ENCODE peak calls at places on chromosome 3, in four cellular contexts. K is A549, G is AG04449, L is endodermal cell. B is an unnamed sample.

GRCh38 chr3:51796859-51797258 is 17.8 kb upstream of the IQCF6 start:
- DNase-seq in K (no peak), G (no peak), L (no peak), B (no peak)

GRCh38 chr3:161851941-161852566 is 355.4 kb downstream of the OTOL1 start:
- DNase-seq in G (no peak), K (peak), L (peak), B (peak)

GRCh38 chr3:146476094-146476740 is 6.9 kb upstream of the PLSCR2 start:
- DNase-seq in G (no peak), L (no peak), K (no peak), B (no peak)

GRCh38 chr3:51380601-51381332 is 4.3 kb upstream of the MANF start:
- DNase-seq in K (no peak), G (no peak), L (no peak), B (no peak)

GRCh38 chr3:149575213-149575961 is 82.4 kb downstream of the WWTR1 start:
- DNase-seq in L (peak), K (peak), G (peak), B (no peak)

GRCh38 chr3:165837801-165838200 is 578 bp upstream of the BCHE start:
- DNase-seq in G (no peak), L (no peak), K (no peak), B (no peak)

GRCh38 chr3:159458010-159458409 is 530.6 kb upstream of the IL12A start:
- DNase-seq in L (peak), K (no peak), G (peak), B (no peak)

GRCh38 chr3:13768453-13768852 is 111.4 kb downstream of the WNT7A start:
- DNase-seq in G (no peak), L (peak), K (no peak), B (no peak)

GRCh38 chr3:107373896-107374295 is 3.3 kb upstream of the CCDC54 start:
- DNase-seq in L (no peak), K (no peak), G (no peak), B (no peak)

GRCh38 chr3:71779674-71780377 is 5.1 kb downstream of the PROK2 start:
- DNase-seq in G (no peak), K (no peak), L (no peak), B (no peak)

GRCh38 chr3:127748754-127749327 is 73.5 kb downstream of the MGLL start:
- DNase-seq in K (no peak), G (no peak), L (no peak), B (no peak)

GRCh38 chr3:56899851-56900250 is 98.1 kb upstream of the ARHGEF3 start:
- DNase-seq in L (no peak), G (no peak), K (no peak), B (no peak)

GRCh38 chr3:174336774-174337173 is 522.4 kb upstream of the NAALADL2 start:
- DNase-seq in L (no peak), G (no peak), K (no peak), B (no peak)

GRCh38 chr3:169112153-169112892 is 551.2 kb downstream of the MECOM start:
- DNase-seq in L (no peak), K (no peak), G (peak), B (no peak)

GRCh38 chr3:71805199-71805598 is 20.3 kb upstream of the PROK2 start:
- DNase-seq in K (no peak), L (no peak), G (no peak), B (no peak)

GRCh38 chr3:56673781-56674457 is 9.1 kb downstream of the TASOR start:
- DNase-seq in K (no peak), G (no peak), L (no peak), B (no peak)

GRCh38 chr3:101038880-101039279 is 45.7 kb upstream of the ABI3BP start:
- DNase-seq in K (no peak), G (no peak), L (no peak), B (no peak)

GRCh38 chr3:85148056-85148455 is 189.3 kb downstream of the CADM2 start:
- DNase-seq in K (no peak), L (no peak), G (no peak), B (no peak)

DNA sequence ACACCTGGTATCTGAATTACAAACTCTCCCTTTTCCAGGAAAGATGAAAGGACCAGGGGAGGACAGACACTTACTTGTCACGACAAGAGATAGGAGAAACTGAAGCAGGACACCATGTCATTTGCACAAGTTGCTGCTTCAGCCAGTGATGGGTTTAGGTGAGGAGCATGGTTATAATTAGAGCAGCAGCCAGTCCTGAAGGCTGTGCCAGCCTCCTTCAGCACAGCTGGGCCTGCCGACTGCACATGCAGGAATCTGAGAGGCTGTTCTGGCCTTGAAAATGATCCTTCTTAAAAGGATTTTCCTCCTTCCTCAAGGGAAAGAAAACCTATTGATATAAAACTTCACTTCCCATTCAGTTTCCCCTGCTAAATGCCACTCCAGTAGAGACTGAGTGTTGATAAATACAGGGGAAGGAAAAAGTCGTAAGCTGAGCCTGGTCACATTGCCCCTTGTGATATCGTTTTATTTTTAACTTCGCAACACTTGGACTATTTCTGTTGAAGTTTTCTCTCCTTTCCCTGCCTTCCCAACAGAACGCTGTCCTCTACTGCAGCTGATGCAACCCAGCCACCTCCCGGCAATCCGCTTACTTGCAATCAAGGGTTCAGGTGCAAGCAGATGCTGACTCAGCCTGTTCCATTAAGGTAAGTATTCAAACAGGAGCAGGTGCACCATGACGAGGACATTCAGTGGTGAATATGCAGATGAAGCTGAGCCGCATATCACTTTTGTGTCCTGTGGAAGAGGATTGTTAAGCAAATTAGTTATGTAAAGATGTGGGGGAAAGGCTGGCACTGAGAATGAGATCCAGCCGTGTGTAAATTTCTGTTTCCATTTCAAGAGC is at the start of gene FBXO40:
- DNase-seq in L (peak), K (no peak), G (no peak), B (no peak)
- TF ChIP-seq CTCF in L (peak), K (no peak), G (no peak), B (no peak)

DNA sequence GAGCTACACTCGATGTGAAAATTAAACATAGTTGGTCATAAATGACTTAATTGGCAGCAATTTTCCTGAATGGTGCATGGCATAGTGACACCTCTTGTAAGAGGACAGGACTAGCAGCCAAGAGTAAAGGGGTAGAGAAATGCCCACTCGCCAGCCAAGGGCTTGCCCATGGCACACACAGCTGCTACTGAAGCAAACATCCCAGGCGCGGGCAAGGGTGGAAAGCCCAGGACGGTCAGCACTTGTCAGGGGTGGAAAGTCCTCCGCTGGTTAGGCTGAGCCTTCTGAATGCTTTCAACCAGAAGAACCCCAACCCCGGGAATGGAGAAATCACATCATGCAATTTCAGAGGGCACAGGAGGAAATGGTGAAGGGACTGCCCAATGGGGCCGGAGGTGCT is 31.6 kb downstream of the BDH1 start:
- DNase-seq in L (no peak), K (no peak), G (no peak), B (no peak)
- TF ChIP-seq CTCF in L (no peak), K (no peak), G (no peak), B (no peak)

DNA sequence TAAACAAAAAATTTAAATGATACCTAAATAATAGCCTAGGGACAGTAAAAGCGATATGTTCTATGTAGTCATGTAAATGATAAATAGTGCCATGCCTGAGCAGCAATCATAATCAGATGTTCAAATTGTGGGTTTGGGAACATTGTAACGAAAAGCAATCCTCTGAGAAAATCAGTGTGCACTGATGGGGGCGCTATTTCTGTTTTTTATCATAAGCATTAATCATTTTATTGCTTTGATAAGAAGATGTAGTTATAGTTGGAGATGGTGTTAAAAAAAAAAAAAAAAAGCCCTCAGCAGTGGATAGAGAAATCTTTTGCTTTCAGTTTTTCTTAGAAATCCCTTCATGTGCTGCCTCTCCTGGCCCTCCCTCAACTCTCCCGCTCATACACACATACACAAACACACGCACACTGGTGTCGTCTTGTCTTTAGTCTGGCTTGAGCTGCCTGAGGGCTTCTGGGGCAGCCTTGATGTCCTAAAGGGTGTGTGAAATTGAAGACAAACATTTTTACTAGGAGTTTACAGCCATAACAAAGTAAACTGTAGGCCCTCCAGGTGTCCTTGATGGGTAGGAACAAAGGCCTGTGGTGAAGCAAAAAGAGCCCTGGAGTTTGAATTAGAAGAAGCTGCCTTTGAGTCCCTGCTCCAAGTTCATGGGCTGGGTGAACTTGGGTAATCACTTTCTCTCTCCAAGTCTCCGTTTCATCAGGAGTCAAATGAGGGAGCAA is 428.1 kb downstream of the SOX2 start:
- DNase-seq in K (no peak), L (peak), G (no peak), B (no peak)
- TF ChIP-seq CTCF in K (no peak), L (peak), G (no peak), B (no peak)

GRCh38 chr3:38165722-38166387 is 518 bp downstream of the OXSR1 start:
- DNase-seq in L (peak), K (peak), G (no peak), B (no peak)

GRCh38 chr3:38164966-38165721 is at the start of gene OXSR1:
- DNase-seq in K (peak), G (peak), L (peak), B (peak)

GRCh38 chr3:38158472-38158871 is 6.9 kb upstream of the OXSR1 start:
- DNase-seq in G (no peak), L (no peak), K (no peak), B (no peak)

GRCh38 chr3:38164136-38164965 is 986 bp upstream of the OXSR1 start:
- DNase-seq in L (no peak), G (no peak), K (no peak), B (no peak)

DNA sequence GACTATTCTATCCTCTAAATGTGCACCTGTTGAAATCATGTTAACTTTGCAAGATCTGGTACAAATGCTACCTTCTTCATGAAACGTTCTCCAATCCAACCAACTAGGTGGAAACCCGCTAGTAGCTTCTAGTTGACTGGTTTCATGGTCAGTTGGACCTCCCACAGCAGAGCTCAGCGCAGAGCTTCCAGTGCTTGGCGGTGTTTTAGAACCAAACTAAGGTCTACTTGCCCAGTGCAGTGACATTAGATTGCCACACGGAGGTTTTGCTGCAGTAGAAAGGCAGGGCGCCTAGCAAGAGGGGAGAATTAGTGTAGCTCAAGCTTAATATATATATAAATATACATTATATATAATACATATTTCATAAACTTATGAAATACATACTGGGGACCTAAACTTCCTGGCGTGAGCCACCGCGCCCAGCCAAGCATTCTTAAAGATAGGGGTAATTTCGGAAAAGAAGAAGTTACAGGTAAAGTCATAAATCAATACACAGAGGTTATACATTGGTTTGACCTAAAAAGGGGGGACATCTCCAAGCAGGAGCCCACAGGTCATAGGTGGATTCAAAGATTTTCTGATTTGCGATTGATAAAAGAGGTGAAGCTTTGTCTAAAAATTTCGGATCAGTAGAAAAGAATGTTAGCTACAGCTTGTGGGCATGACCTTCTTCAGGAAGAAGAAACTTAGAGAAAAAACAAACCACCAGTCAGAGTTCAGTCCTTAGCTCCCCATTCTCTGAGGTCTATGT is 2.0 kb upstream of the OXSR1 start:
- DNase-seq in K (peak), L (peak), G (no peak), B (no peak)
- TF ChIP-seq CTCF in K (no peak), L (peak), G (no peak), B (no peak)

GRCh38 chr3:143736205-143736604 is 112.1 kb downstream of the SLC9A9 start:
- DNase-seq in L (no peak), K (no peak), G (no peak), B (no peak)
- TF ChIP-seq CTCF in L (no peak), K (no peak), G (no peak), B (no peak)

DNA sequence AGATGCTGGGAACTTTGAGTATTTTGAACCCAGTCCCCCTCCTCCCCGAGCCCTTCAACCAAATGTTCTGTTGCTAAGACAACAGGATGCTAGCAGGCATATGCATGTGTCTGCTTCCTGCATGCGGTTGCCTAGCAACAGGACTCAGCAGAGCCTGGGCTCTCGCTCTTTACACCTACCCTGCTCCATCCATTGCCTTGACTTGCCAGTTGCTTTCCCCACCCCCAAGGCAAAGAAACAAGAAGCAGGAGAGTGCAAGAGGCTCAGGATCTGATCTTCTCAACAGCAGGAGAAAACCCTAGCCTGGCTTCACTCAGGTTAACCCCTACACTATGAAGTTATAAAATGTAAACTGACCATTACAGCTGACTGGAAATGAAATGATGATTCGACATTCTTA is 393.0 kb downstream of the IGSF11 start:
- DNase-seq in K (no peak), L (peak), G (no peak), B (no peak)
- TF ChIP-seq CTCF in K (no peak), L (no peak), G (no peak), B (no peak)

DNA sequence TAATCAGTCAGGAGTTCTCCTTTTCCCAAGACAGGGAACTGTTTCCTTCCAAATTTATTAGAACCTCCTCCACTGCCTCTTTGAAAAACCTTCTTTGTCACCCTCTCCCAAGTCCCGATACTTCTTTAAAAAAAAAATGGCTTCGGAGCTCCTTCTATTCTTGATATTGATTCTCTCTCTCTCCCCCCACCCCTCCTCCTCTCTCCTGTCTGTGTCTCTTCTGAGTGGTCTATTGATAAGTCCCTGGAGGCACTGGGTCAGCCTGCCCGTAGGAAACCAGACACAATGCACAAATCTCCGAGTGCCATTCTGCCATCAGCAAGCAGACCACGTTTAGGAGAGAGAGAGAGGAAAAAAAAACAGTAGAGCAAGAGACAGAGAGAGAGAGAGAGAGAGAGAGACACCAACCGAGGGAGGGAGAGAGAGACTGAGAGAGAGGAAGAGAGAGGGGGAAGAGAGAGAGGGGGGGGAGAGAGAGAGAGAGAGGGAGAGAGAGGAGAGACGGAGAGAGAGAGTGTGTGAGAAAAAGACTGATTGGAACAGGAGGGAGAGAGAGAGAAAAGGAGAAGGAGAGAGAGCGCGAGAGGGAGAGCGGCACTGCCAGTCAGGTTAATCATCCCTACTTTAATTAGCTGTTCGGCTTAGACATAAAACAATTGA is 160.9 kb downstream of the TIGIT start:
- DNase-seq in K (no peak), G (no peak), L (no peak), B (no peak)
- TF ChIP-seq CTCF in K (no peak), G (no peak), L (no peak), B (no peak)

GRCh38 chr3:141465221-141465620 is 21.6 kb upstream of the RASA2 start:
- DNase-seq in L (no peak), K (no peak), G (no peak), B (no peak)
- TF ChIP-seq CTCF in L (no peak), K (peak), G (peak), B (no peak)

GRCh38 chr3:158308533-158308932 is 198.6 kb downstream of the RSRC1 start:
- DNase-seq in G (no peak), L (no peak), K (no peak), B (no peak)

GRCh38 chr3:158312560-158313141 is 202.8 kb downstream of the RSRC1 start:
- DNase-seq in K (no peak), G (no peak), L (no peak), B (no peak)

GRCh38 chr3:158314426-158315357 is 204.8 kb downstream of the RSRC1 start:
- DNase-seq in G (no peak), K (no peak), L (no peak), B (no peak)

DNA sequence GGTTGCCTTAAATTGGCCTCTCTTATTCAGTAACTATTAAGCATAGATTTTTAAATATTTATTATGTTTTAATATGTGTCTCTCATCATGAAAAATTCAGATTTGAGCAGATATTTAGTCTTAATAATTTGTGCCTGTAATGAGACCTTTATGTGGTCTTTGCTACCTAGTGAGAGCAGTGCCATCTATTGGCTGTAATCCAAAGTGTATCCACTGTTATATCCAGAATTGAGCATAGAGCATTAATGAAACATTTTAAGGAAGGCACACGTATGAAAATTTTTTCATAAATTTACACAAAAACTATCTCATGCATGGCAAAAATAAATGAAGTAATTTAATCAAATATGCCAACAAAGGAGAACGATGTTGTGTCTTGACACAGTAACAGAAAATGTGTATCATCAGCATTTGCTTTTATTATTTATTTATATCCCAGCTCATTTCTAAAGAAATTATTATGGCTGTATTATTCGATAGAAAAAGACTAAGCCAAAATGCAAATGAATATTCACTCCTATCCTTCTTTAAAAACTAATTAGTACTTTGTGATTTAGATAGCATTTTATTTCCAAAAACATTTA is 203.5 kb downstream of the RSRC1 start:
- DNase-seq in K (peak), L (no peak), G (no peak), B (no peak)
- TF ChIP-seq CTCF in K (peak), L (peak), G (peak), B (no peak)